ENCODE peak calls at places on chromosomes 4 and X, in six cellular contexts. T is GM06990, N is AG04449, L is upper lobe of left lung, F is K562, Q is WERI-Rb-1. E is an unnamed sample.
A peak's percentile ranks its signal among the peaks of the same experiment; 100 is the strongest.

GRCh38 chrX:52353838-52354237 is 15.0 kb upstream of the XAGE2 start:
- DNase-seq in L (no peak), F (no peak), Q (no peak), T (no peak), N (no peak), E (no peak)

GRCh38 chrX:1468250-1468772 is 15.6 kb upstream of the ASMTL start:
- DNase-seq in Q (no peak), F (no peak), L (peak; percentile 50), N (no peak), T (peak; percentile 89), E (no peak)

GRCh38 chr4:126583509-126583908 is 1049.2 kb upstream of the INTU start:
- DNase-seq in T (no peak), N (no peak), L (no peak), Q (peak; percentile 67), F (peak; percentile 46), E (no peak)

GRCh38 chr4:187504974-187505797 is 490.4 kb upstream of the ZFP42 start:
- DNase-seq in F (peak; percentile 3), L (no peak), N (no peak), T (no peak), Q (no peak), E (no peak)

GRCh38 chrX:332916-333610 is 14.5 kb upstream of the GTPBP6 start:
- DNase-seq in T (no peak), F (no peak), L (no peak), N (no peak), Q (no peak), E (no peak)

GRCh38 chr4:184347251-184348239 is 126.8 kb downstream of the IRF2 start:
- DNase-seq in T (peak; percentile 80), L (peak; percentile 67), N (no peak), F (peak; percentile 82), Q (no peak), E (peak; percentile 49)

GRCh38 chr4:138410266-138410665 is 168.1 kb upstream of the SLC7A11 start:
- DNase-seq in Q (no peak), L (no peak), F (no peak), T (no peak), N (no peak), E (no peak)

GRCh38 chr4:82358773-82359324 is 14.9 kb downstream of the HNRNPD start:
- DNase-seq in L (no peak), N (no peak), Q (no peak), T (no peak), F (no peak), E (no peak)

GRCh38 chr4:123096038-123096437 is 173.6 kb upstream of the NUDT6 start:
- DNase-seq in Q (no peak), L (no peak), F (peak; percentile 44), N (no peak), T (no peak), E (no peak)

GRCh38 chr4:7968262-7968896 is 28.7 kb upstream of the AFAP1 start:
- DNase-seq in L (no peak), F (no peak), Q (no peak), N (no peak), T (no peak), E (no peak)

GRCh38 chr4:7971881-7972500 is 32.3 kb upstream of the AFAP1 start:
- DNase-seq in L (no peak), F (no peak), T (no peak), N (no peak), Q (no peak), E (peak; percentile 53)

GRCh38 chr4:7971159-7971631 is 31.5 kb upstream of the AFAP1 start:
- DNase-seq in N (no peak), Q (no peak), T (no peak), L (no peak), F (no peak), E (no peak)

GRCh38 chr4:7967501-7968261 is 28.0 kb upstream of the AFAP1 start:
- DNase-seq in T (no peak), L (no peak), N (no peak), F (no peak), Q (peak; percentile 69), E (peak; percentile 67)

DNA sequence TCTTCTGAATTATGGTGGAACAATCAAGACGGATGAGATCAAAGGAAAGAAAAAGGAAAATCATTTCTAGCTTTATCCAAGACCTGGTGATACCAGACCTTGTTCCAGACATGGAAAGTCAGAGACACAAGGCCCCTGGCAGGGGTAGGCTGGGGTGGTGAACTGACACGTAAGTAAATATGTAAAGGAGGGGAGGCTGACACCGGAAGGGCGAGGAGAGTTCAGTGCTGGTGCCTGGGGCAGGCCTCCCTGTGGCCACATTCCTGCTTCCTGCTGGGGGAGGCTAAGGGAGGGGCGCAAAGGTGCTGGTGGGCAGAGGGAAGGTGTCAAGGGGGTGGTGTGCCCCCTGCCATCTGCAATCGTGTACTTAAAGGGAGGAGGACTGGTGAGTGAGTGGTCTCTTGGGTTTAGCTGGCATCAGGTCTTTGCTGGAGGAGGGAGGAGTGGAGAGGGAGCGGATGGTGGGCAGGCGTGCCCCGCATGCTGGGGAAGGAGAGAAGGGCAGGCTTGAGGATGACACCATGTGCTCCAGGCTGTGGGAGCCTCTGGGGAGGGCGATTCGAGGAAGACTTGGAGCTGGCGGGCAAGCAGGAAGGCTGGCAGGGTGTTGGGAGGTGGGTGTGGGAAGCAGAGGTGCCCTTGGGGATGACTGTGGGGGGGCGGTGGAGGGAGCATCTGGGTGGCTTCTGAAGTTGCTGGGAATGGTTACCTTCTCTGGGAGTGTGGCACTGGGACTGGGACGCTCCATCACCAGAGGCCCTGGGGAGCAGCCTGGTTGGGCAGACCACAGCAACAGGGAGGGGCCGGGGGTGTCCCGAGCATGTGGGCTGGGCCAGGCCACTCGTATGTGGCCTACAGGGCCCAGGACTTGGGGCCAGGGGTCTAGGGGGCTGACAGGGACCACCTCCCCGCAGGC is 30.6 kb upstream of the AFAP1 start:
- DNase-seq in N (no peak), Q (no peak), F (no peak), T (no peak), L (peak; percentile 41), E (no peak)
- H3K4me3 ChIP-seq in N (peak overlapping the region; percentile 34), Q (no peak overlapping the region), F (no peak overlapping the region), T (peak overlapping the region; percentile 48), L (no peak overlapping the region), E (no peak overlapping the region)

DNA sequence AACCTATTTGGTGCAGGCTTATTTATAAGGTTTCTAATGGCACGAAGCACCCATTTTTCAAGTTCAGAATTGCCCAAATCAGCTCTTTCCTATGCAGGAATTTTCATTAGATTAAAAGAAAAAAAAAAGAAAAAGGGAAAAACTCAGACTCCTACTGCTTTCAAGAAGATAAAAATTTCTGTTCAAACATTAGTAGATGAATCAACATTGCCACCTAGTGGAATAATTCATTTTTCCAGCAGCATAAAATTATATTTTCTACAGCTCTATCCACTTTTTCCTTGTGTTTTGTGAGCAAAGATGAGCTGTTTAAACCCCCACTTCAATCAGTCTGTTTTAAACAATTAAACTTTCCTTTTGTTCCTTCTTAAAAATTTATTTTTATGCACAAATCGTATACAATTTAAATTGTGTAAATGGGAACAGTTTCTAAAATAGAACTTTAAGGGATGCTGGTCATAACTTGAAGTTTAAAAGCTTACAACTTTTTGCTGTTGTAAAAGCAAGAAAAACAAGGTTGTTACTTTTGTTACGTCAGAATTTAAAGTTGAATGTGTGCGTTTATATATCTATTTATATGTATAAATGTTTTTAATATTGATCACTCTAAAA is 309.8 kb downstream of the ARAP2 start:
- DNase-seq in T (peak; percentile 5), L (no peak), Q (no peak), N (no peak), F (peak; percentile 12), E (no peak)
- H3K4me3 ChIP-seq in T (no peak overlapping the region), L (no peak overlapping the region), Q (no peak overlapping the region), N (no peak overlapping the region), F (no peak overlapping the region), E (no peak overlapping the region)

GRCh38 chrX:77893713-77894112 is 1.5 kb downstream of the MAGT1 start:
- DNase-seq in Q (no peak), F (no peak), L (no peak), N (no peak), T (no peak), E (no peak)
- H3K4me3 ChIP-seq in Q (no peak overlapping the region), F (peak overlapping the region; percentile 63), L (no peak overlapping the region), N (no peak overlapping the region), T (peak overlapping the region; percentile 71), E (peak overlapping the region; percentile 78)

GRCh38 chr4:168408620-168409019 is 71.7 kb downstream of the DDX60L start:
- DNase-seq in L (no peak), F (no peak), T (no peak), Q (no peak), N (peak; percentile 96), E (peak; percentile 62)

GRCh38 chr4:168411318-168412150 is 68.8 kb downstream of the DDX60L start:
- DNase-seq in T (no peak), Q (no peak), F (peak; percentile 23), L (no peak), N (no peak), E (no peak)

GRCh38 chr4:168410681-168411080 is 69.6 kb downstream of the DDX60L start:
- DNase-seq in N (no peak), L (no peak), Q (no peak), T (no peak), F (no peak), E (no peak)

DNA sequence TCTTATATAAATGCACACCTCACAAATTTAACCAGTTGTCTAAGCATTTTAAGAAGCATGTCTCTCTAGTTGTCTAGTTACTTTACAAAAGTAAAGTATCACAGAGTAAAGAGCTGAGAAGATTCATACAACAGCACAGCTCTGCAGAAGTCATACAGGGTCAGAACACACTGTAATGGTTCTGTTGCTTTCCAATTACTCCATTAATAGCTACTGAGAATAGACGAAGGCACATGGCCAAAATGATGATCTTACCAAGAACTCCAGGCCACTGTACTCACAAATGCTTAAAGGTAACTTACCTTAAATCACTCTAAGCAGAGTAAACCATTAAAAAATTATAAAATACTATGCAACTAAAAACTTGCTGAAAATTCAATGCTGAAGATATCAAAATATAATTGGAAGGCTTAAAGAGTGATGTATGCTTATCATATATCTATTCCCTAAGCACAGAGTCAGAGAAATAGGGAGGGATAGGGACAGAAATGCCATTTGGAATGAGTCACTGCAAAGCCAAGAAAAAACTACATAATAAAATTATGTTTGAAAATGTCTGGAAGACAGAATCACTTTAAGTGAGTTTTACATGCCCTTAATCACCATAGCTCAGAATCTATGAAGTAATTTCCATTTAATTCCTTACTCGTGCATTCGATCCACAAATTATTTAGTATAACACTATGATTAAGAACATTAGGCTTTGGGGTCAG is 71.0 kb downstream of the DDX60L start:
- DNase-seq in F (no peak), L (no peak), T (no peak), N (no peak), Q (no peak), E (no peak)
- H3K4me3 ChIP-seq in F (no peak overlapping the region), L (no peak overlapping the region), T (no peak overlapping the region), N (no peak overlapping the region), Q (no peak overlapping the region), E (no peak overlapping the region)

DNA sequence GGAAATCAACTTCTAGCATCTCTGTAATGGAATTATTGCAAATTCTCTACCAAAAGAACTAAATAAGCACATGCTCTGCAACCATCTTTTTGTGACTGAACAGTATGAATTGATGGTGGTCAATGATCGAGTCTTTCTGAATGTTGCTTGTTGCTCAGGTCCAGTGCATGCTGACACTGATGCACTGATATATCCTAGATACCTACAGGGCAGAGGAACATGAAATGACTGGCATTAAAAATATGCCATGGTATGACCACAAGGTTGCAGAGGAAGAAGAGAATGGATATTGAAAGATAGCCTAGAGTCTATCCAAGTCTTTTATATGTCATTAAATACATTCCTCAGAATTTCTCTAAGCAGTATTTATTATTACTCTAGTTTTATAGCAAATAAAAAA is 692.8 kb upstream of the TENM3 start:
- DNase-seq in T (no peak), N (no peak), Q (no peak), F (no peak), L (no peak), E (no peak)
- H3K4me3 ChIP-seq in T (no peak overlapping the region), N (no peak overlapping the region), Q (no peak overlapping the region), F (no peak overlapping the region), L (no peak overlapping the region), E (no peak overlapping the region)